ENCODE peak calls at places on chromosomes 4 and X, in nine cellular contexts. P is CD4-positive, alpha-beta T cell; Q is heart right ventricle; F is HepG2; C is IMR-90; I is K562; T is ascending aorta; R is A549; M is pancreas. Z is an unnamed sample. For H3K9me3, the result is how much of the 10 kb centered on the place peaks cover.

GRCh38 chrX:7083468-7084396 is 63.8 kb upstream of the STS start:
- DNase-seq in P (peak), Q (no peak), F (no peak), C (peak), I (no peak), T (no peak), R (no peak), M (no peak), Z (no peak)

GRCh38 chr4:138241281-138242075 is 671 bp downstream of the SLC7A11 start:
- DNase-seq in P (no peak), Q (no peak), F (no peak), C (peak), I (peak), T (no peak), R (no peak), M (peak), Z (no peak)

GRCh38 chr4:4984186-4984585 is 35.1 kb downstream of the CYTL1 start:
- DNase-seq in P (no peak), Q (no peak), F (no peak), C (no peak), I (no peak), T (no peak), R (no peak), M (no peak), Z (no peak)

GRCh38 chrX:44338361-44338760 is 5.1 kb downstream of the EFHC2 start:
- DNase-seq in P (no peak), Q (no peak), F (no peak), C (no peak), I (no peak), T (no peak), R (no peak), M (no peak), Z (no peak)

GRCh38 chrX:124212622-124213021 is 119.8 kb upstream of the TEX13D start:
- DNase-seq in P (no peak), Q (no peak), F (no peak), C (no peak), I (no peak), T (no peak), R (no peak), M (no peak), Z (no peak)

GRCh38 chrX:340641-341423 is 22.2 kb upstream of the GTPBP6 start:
- DNase-seq in P (no peak), Q (no peak), F (no peak), C (no peak), I (no peak), T (peak), R (no peak), M (peak), Z (no peak)

GRCh38 chr4:159171287-159171686 is 68.4 kb downstream of the RAPGEF2 start:
- DNase-seq in P (no peak), Q (no peak), F (no peak), C (no peak), I (no peak), T (no peak), R (no peak), M (no peak), Z (no peak)

GRCh38 chrX:128816919-128817318 is 706.4 kb downstream of the SMARCA1 start:
- DNase-seq in P (no peak), Q (no peak), F (peak), C (no peak), I (peak), T (no peak), R (no peak), M (no peak), Z (no peak)

GRCh38 chr4:183468210-183469095 is 24.0 kb downstream of the CDKN2AIP start:
- DNase-seq in P (no peak), Q (no peak), F (peak), C (peak), I (no peak), T (no peak), R (peak), M (no peak), Z (no peak)

GRCh38 chr4:6252051-6252450 is 17.6 kb upstream of the WFS1 start:
- DNase-seq in P (no peak), Q (no peak), F (no peak), C (no peak), I (no peak), T (no peak), R (no peak), M (no peak), Z (no peak)

GRCh38 chr4:42302348-42302747 is 94.9 kb upstream of the SHISA3 start:
- DNase-seq in P (no peak), Q (no peak), F (peak), C (peak), I (peak), T (no peak), R (no peak), M (no peak), Z (no peak)

GRCh38 chrX:154411322-154411980 is at the start of gene TAFAZZIN:
- DNase-seq in P (peak), Q (peak), F (peak), C (peak), I (peak), T (peak), R (peak), M (peak), Z (no peak)

GRCh38 chr4:117549624-117550023 is 464.2 kb upstream of the TRAM1L1 start:
- DNase-seq in P (no peak), Q (no peak), F (no peak), C (no peak), I (no peak), T (no peak), R (no peak), M (no peak), Z (no peak)

GRCh38 chr4:74451214-74451661 is 6.3 kb downstream of the AREG start:
- DNase-seq in P (no peak), Q (no peak), F (peak), C (peak), I (peak), T (no peak), R (peak), M (no peak), Z (no peak)

GRCh38 chr4:147056951-147057630 is 111.4 kb upstream of the TTC29 start:
- DNase-seq in P (no peak), Q (no peak), F (no peak), C (peak), I (no peak), T (no peak), R (no peak), M (no peak), Z (no peak)

GRCh38 chr4:139738846-139739613 is 73.4 kb downstream of the MGST2 start:
- DNase-seq in P (no peak), Q (no peak), F (peak), C (no peak), I (no peak), T (no peak), R (no peak), M (no peak), Z (no peak)

GRCh38 chr4:139266583-139267257 is 13.3 kb downstream of the MGARP start:
- DNase-seq in P (peak), Q (peak), F (peak), C (peak), I (peak), T (peak), R (peak), M (no peak), Z (no peak)

GRCh38 chr4:2085496-2085901 is 26.4 kb downstream of the NAT8L start:
- DNase-seq in P (no peak), Q (no peak), F (no peak), C (no peak), I (no peak), T (peak), R (no peak), M (no peak), Z (no peak)

GRCh38 chr4:44652002-44652401 is 577 bp upstream of the YIPF7 start:
- DNase-seq in P (no peak), Q (no peak), F (no peak), C (no peak), I (no peak), T (no peak), R (no peak), M (no peak), Z (no peak)

GRCh38 chr4:7412586-7412975 is 22.1 kb downstream of the PSAPL1 start:
- DNase-seq in P (no peak), Q (no peak), F (no peak), C (no peak), I (no peak), T (peak), R (no peak), M (no peak), Z (no peak)

GRCh38 chr4:55468724-55469123 is 73.0 kb downstream of the TMEM165 start:
- DNase-seq in P (no peak), Q (no peak), F (peak), C (peak), I (no peak), T (no peak), R (no peak), M (no peak), Z (peak)

GRCh38 chr4:37453361-37454262 is 209.1 kb downstream of the NWD2 start:
- DNase-seq in P (peak), Q (peak), F (no peak), C (no peak), I (peak), T (no peak), R (peak), M (peak), Z (no peak)

GRCh38 chr4:150192986-150193385 is 114.7 kb downstream of the DCLK2 start:
- DNase-seq in P (no peak), Q (no peak), F (no peak), C (no peak), I (no peak), T (no peak), R (no peak), M (no peak), Z (no peak)

GRCh38 chrX:107574711-107575110 is 53.6 kb upstream of the PRPS1 start:
- DNase-seq in P (no peak), Q (no peak), F (no peak), C (peak), I (no peak), T (no peak), R (no peak), M (no peak), Z (no peak)

GRCh38 chr4:169334335-169334734 is 63.6 kb upstream of the SH3RF1 start:
- DNase-seq in P (no peak), Q (no peak), F (no peak), C (no peak), I (no peak), T (no peak), R (no peak), M (no peak), Z (no peak)
- H3K9me3 ChIP-seq in P (under half), Q (under half), F (under half), C (under half), I (under half), T (under half), R (under half), M (under half), Z (under half)

DNA sequence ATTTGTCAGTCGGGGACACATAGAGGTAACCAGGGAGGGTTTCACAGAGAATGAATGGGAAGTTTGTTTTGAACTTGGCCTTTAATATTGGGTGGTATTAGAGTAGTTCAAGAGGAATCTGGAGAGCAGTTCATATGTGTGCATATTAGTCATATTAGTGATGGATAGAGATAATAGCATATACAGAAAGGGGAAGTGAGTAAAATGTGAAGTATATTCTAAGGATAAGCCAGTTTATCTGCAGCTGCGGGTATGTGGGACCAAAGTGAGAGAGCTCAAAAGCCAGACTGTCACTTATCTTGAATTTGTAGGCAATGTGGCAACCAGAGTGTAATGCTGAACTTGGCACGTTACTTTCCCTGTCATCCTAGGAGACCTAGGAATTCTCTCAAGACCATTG is 169.9 kb downstream of the AFF2 start:
- DNase-seq in P (no peak), Q (no peak), F (no peak), C (no peak), I (no peak), T (no peak), R (no peak), M (no peak), Z (no peak)
- H3K9me3 ChIP-seq in P (under half), Q (under half), F (under half), C (under half), I (under half), T (under half), R (under half), M (under half), Z (under half)

GRCh38 chrX:102498732-102499131 is 17.8 kb downstream of the TMSB15A start:
- DNase-seq in P (no peak), Q (no peak), F (no peak), C (no peak), I (no peak), T (no peak), R (no peak), M (no peak), Z (no peak)
- H3K9me3 ChIP-seq in P (under half), Q (under half), F (under half), C (under half), I (under half), T (under half), R (under half), M (under half), Z (under half)

GRCh38 chr4:84495448-84496221 is 3.5 kb downstream of the NKX6-1 start:
- DNase-seq in P (no peak), Q (no peak), F (no peak), C (no peak), I (no peak), T (no peak), R (no peak), M (peak), Z (no peak)
- H3K9me3 ChIP-seq in P (under half), Q (under half), F (under half), C (under half), I (under half), T (under half), R (under half), M (under half), Z (under half)

GRCh38 chr4:160372390-160372789 is 1269.5 kb downstream of the RAPGEF2 start:
- DNase-seq in P (no peak), Q (no peak), F (no peak), C (no peak), I (no peak), T (no peak), R (no peak), M (no peak), Z (no peak)
- H3K9me3 ChIP-seq in P (under half), Q (under half), F (under half), C (under half), I (under half), T (under half), R (under half), M (under half), Z (under half)

DNA sequence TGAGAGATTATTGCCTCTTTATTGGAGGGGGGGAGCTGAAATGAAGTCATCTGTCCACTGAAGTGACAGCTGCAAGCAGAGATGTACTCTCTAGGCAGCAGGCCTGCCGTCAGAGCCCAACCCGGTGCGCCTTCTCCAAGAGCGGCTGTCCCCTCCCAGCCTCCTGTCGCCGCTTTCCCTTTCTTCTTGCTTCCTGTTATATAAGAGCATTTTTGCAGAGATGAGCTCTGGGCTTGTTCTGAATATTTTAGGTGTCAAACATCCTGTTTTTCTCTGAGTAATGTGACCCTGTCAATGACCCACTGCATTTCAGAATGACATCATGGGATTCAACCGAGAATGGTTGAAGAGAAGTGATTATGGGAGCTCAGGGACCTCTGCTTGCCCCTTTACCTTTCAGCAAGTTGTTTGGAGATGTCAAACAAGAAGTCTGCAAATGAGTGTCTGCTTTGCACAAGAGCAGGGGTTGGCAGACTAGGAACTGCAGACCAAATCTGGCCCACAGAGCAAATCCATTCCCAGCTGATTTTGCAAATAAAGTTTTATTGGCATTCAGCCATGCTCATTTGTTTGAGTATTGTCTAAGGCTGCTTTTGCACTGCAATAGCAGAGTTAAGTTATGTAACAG is 79.9 kb downstream of the SLC9A6 start:
- DNase-seq in P (peak), Q (peak), F (peak), C (peak), I (no peak), T (no peak), R (no peak), M (no peak), Z (no peak)
- H3K9me3 ChIP-seq in P (under half), Q (under half), F (under half), C (under half), I (under half), T (under half), R (under half), M (under half), Z (under half)

GRCh38 chrX:151985531-151985930 is 11.1 kb upstream of the GABRE start:
- DNase-seq in P (no peak), Q (no peak), F (no peak), C (no peak), I (no peak), T (no peak), R (no peak), M (no peak), Z (no peak)

GRCh38 chrX:151985955-151986354 is 11.5 kb upstream of the GABRE start:
- DNase-seq in P (no peak), Q (no peak), F (peak), C (peak), I (no peak), T (no peak), R (no peak), M (no peak), Z (no peak)

GRCh38 chrX:151983186-151983585 is 8.7 kb upstream of the GABRE start:
- DNase-seq in P (no peak), Q (no peak), F (no peak), C (no peak), I (no peak), T (no peak), R (no peak), M (no peak), Z (no peak)

GRCh38 chrX:151984328-151984727 is 9.9 kb upstream of the GABRE start:
- DNase-seq in P (no peak), Q (no peak), F (peak), C (peak), I (no peak), T (no peak), R (no peak), M (no peak), Z (peak)

DNA sequence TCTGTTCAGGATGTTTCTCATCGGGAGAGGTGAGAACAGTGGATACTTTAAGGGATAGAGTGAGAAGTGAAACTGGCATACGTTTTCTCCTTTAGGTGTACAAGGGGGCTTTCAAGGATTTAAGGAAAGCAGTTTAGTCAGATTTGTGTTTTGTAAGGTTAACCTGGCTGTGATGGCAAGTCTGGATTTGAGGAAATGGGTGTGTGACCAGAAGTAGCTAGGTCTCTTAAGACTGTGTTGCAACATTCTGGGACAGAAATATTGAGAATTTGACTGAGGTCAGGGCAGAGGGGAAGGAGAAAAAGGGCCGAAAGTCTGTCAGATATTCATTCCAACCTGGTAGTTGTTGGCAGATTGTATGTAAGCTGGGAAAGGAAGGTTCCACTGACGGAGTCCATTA is 10.4 kb upstream of the GABRE start:
- DNase-seq in P (no peak), Q (no peak), F (no peak), C (no peak), I (no peak), T (no peak), R (no peak), M (no peak), Z (no peak)
- H3K9me3 ChIP-seq in P (under half), Q (under half), F (under half), C (under half), I (under half), T (under half), R (under half), M (under half), Z (under half)

GRCh38 chr4:88230953-88231835 is 53.2 kb downstream of the PPM1K start:
- DNase-seq in P (no peak), Q (no peak), F (no peak), C (peak), I (no peak), T (no peak), R (no peak), M (no peak), Z (no peak)

GRCh38 chr4:88225216-88226107 is 58.9 kb downstream of the PPM1K start:
- DNase-seq in P (no peak), Q (no peak), F (no peak), C (peak), I (no peak), T (no peak), R (no peak), M (no peak), Z (no peak)

GRCh38 chr4:88226143-88226542 is 58.2 kb downstream of the PPM1K start:
- DNase-seq in P (no peak), Q (no peak), F (no peak), C (no peak), I (no peak), T (no peak), R (no peak), M (no peak), Z (no peak)

GRCh38 chr4:88227734-88228133 is 56.6 kb downstream of the PPM1K start:
- DNase-seq in P (no peak), Q (no peak), F (no peak), C (no peak), I (no peak), T (no peak), R (no peak), M (no peak), Z (no peak)

GRCh38 chr4:88230399-88230798 is 54.0 kb downstream of the PPM1K start:
- DNase-seq in P (no peak), Q (no peak), F (no peak), C (no peak), I (no peak), T (no peak), R (no peak), M (no peak), Z (no peak)
- H3K9me3 ChIP-seq in P (under half), Q (under half), F (under half), C (under half), I (under half), T (under half), R (under half), M (under half), Z (under half)

Z was measured in Panc1.